ENCODE peak calls at places on chromosomes 6 and 20, in eight cellular contexts. S is kidney epithelial cell, M is HCT116, B is lower leg skin, Y is foreskin fibroblast, W is IMR-90, X is adrenal gland, A is GM13976. O is an unnamed sample.

GRCh38 chr20:44231713-44232468 is 15.2 kb upstream of the GDAP1L1 start:
- DNase-seq in S (no peak), M (no peak), B (no peak), Y (no peak), W (no peak), X (no peak), A (no peak), O (no peak)

GRCh38 chr20:17849901-17850673 is 118.5 kb downstream of the SNX5 start:
- DNase-seq in S (peak), M (peak), B (no peak), Y (peak), W (peak), X (no peak), A (no peak), O (peak)

GRCh38 chr6:129426343-129426742 is 283.6 kb downstream of the ARHGAP18 start:
- DNase-seq in S (no peak), M (no peak), B (no peak), Y (no peak), W (no peak), X (no peak), A (no peak), O (no peak)

GRCh38 chr6:22828179-22829062 is 259.1 kb downstream of the HDGFL1 start:
- DNase-seq in S (peak), M (peak), B (no peak), Y (peak), W (peak), X (peak), A (no peak), O (peak)

GRCh38 chr6:136037246-136037884 is 185.9 kb downstream of the PDE7B start:
- DNase-seq in S (no peak), M (no peak), B (no peak), Y (no peak), W (peak), X (no peak), A (peak), O (no peak)

GRCh38 chr6:89410231-89411018 is 1.6 kb downstream of the RRAGD start:
- DNase-seq in S (no peak), M (no peak), B (no peak), Y (no peak), W (no peak), X (no peak), A (no peak), O (no peak)

GRCh38 chr6:31615748-31616147 is 714 bp downstream of the AIF1 start:
- DNase-seq in S (no peak), M (no peak), B (no peak), Y (no peak), W (no peak), X (no peak), A (no peak), O (no peak)

GRCh38 chr6:3592371-3592941 is 135.6 kb upstream of the SLC22A23 start:
- DNase-seq in S (peak), M (peak), B (no peak), Y (peak), W (peak), X (no peak), A (no peak), O (peak)

GRCh38 chr20:12925214-12925755 is 83.5 kb upstream of the SPTLC3 start:
- DNase-seq in S (peak), M (peak), B (no peak), Y (peak), W (peak), X (peak), A (peak), O (peak)

GRCh38 chr6:87932361-87932760 is 115.3 kb upstream of the SPACA1 start:
- DNase-seq in S (no peak), M (no peak), B (no peak), Y (no peak), W (no peak), X (no peak), A (no peak), O (no peak)

GRCh38 chr6:157584036-157584435 is 203.0 kb downstream of the ZDHHC14 start:
- DNase-seq in S (no peak), M (no peak), B (no peak), Y (no peak), W (no peak), X (no peak), A (no peak), O (no peak)

GRCh38 chr6:99353126-99353525 is 3.7 kb upstream of the FAXC start:
- DNase-seq in S (no peak), M (no peak), B (no peak), Y (no peak), W (peak), X (no peak), A (no peak), O (no peak)

GRCh38 chr20:13141541-13141940 is 79.5 kb upstream of the ISM1 start:
- DNase-seq in S (no peak), M (no peak), B (no peak), Y (peak), W (no peak), X (no peak), A (no peak), O (no peak)

GRCh38 chr20:21515300-21516179 is 1.7 kb upstream of the NKX2-2 start:
- DNase-seq in S (no peak), M (no peak), B (no peak), Y (no peak), W (no peak), X (no peak), A (peak), O (no peak)

GRCh38 chr6:119562168-119562567 is 212.6 kb upstream of the MAN1A1 start:
- DNase-seq in S (no peak), M (no peak), B (no peak), Y (no peak), W (no peak), X (no peak), A (no peak), O (no peak)

GRCh38 chr6:105645166-105645565 is 242.3 kb upstream of the PREP start:
- DNase-seq in S (no peak), M (no peak), B (no peak), Y (no peak), W (no peak), X (no peak), A (no peak), O (no peak)

GRCh38 chr6:105646391-105646867 is 243.5 kb upstream of the PREP start:
- DNase-seq in S (peak), M (no peak), B (no peak), Y (peak), W (peak), X (no peak), A (peak), O (no peak)

GRCh38 chr6:105642708-105643107 is 239.8 kb upstream of the PREP start:
- DNase-seq in S (no peak), M (no peak), B (no peak), Y (no peak), W (peak), X (no peak), A (no peak), O (no peak)

GRCh38 chr6:105645958-105646357 is 243.1 kb upstream of the PREP start:
- DNase-seq in S (no peak), M (no peak), B (no peak), Y (no peak), W (no peak), X (no peak), A (no peak), O (no peak)

GRCh38 chr6:105644073-105644489 is 241.2 kb upstream of the PREP start:
- DNase-seq in S (no peak), M (no peak), B (no peak), Y (no peak), W (no peak), X (no peak), A (no peak), O (no peak)
- TF ChIP-seq CTCF in S (peak), M (no peak), B (no peak), Y (no peak), W (no peak), X (no peak), A (peak), O (no peak)

DNA sequence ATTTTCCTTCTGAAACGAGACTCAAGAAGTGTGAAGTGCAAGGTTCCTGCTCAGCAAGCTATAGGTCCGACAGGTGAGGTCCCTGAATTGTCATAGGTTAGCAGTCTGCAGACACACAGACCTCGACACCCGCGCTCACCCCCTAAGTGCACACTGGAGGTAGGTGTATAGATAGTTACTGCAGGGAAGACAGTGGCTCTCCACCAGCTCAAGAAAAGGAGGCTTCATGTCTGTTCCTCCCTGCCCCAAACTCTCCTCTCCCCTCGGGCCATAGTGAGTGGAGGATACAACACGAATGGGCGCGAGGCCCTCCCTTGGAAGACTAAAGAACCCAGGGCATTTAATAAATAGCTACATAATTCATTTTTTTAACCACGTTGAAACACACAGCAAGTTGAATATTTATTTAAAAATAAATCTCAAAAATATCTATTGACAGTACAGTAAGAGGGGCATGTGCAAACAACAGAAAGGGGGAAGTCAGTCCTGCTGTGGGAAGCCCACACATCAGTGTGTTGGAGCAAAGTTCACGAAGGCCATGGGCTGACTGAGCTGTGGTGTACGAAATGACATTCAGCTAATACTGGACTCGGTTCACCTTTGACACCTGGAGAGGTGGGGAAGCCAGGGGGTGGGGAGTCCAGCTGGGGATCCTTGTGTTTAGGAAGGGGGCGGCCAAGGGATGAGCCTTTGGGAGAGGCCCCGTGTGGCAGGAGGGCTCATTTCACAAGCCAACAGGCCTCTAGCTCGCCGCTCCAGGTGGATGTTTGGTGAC is 10.7 kb downstream of the SPATA2 start:
- DNase-seq in S (no peak), M (no peak), B (peak), Y (no peak), W (no peak), X (no peak), A (no peak), O (no peak)
- TF ChIP-seq CTCF in S (no peak), M (no peak), B (no peak), Y (no peak), W (no peak), X (no peak), A (no peak), O (no peak)

DNA sequence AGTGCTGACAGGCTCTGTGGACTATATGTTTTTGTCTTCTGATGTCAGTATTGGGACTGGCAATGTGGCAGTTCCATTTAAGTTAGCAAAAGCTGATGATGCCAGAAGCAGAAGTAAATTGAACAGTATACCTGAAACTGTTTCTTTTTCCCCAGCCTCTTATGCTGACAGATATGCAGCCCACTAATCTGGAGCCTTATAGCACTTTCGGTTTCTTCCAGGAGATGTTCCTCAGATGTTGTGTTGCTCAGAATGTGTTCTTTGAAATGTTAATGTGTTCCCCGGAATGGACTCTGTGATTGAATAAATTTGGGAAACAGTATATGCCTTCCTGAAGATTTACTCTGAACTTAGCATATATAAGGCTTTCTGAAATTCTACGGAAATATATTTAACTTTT is 80.7 kb upstream of the MRAP2 start:
- DNase-seq in S (no peak), M (no peak), B (no peak), Y (no peak), W (no peak), X (no peak), A (no peak), O (no peak)
- TF ChIP-seq CTCF in S (no peak), M (no peak), B (no peak), Y (no peak), W (no peak), X (no peak), A (no peak), O (no peak)

GRCh38 chr20:40728996-40729395 is 40.0 kb upstream of the MAFB start:
- DNase-seq in S (no peak), M (no peak), B (no peak), Y (no peak), W (no peak), X (no peak), A (no peak), O (no peak)

GRCh38 chr20:40727960-40728359 is 38.9 kb upstream of the MAFB start:
- DNase-seq in S (no peak), M (no peak), B (no peak), Y (no peak), W (no peak), X (no peak), A (no peak), O (no peak)

GRCh38 chr20:40724566-40724965 is 35.5 kb upstream of the MAFB start:
- DNase-seq in S (no peak), M (no peak), B (no peak), Y (no peak), W (no peak), X (no peak), A (no peak), O (no peak)

GRCh38 chr20:40728470-40728869 is 39.4 kb upstream of the MAFB start:
- DNase-seq in S (no peak), M (no peak), B (no peak), Y (no peak), W (no peak), X (no peak), A (no peak), O (no peak)
- TF ChIP-seq CTCF in S (peak), M (peak), B (no peak), Y (peak), W (peak), X (no peak), A (no peak), O (peak)

DNA sequence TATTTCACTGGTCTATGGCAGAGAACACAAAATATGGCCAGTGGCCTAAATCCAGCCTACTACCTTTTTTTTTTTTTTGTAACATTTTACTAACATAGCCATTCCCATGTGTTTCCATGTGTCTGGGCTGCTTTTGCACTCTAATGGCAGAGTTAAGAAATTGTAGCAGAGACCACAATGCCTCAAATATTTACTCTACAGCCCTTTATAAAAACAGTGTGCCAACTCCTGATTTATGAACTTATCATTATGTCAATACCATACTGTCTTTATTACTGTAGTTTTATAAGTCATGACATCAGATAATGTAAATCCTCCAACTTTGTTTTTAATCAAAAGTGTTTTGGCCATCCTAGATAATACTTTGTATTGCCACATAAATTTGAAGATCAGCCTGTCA is 27.4 kb upstream of the CAP2 start:
- DNase-seq in S (no peak), M (no peak), B (no peak), Y (no peak), W (no peak), X (no peak), A (no peak), O (no peak)
- TF ChIP-seq CTCF in S (no peak), M (no peak), B (no peak), Y (no peak), W (no peak), X (no peak), A (no peak), O (no peak)

GRCh38 chr20:48706710-48707339 is 121.0 kb downstream of the PREX1 start:
- DNase-seq in S (no peak), M (no peak), B (no peak), Y (no peak), W (no peak), X (no peak), A (no peak), O (no peak)
- TF ChIP-seq CTCF in S (no peak), M (no peak), B (no peak), Y (no peak), W (no peak), X (no peak), A (no peak), O (no peak)

GRCh38 chr6:139927236-139927635 is 552.8 kb upstream of the CITED2 start:
- DNase-seq in S (no peak), M (no peak), B (no peak), Y (peak), W (peak), X (peak), A (peak), O (no peak)
- TF ChIP-seq CTCF in S (no peak), M (no peak), B (no peak), Y (peak), W (peak), X (no peak), A (peak), O (no peak)

O was measured in AG09319.